ENCODE peak calls at places on chromosomes 7 and 10, in nine cellular contexts. L is body of pancreas, H is astrocyte of the cerebellum, P is osteocyte, M is AG09309, N is kidney epithelial cell, G is Peyer's patch, T is bronchial epithelial cell, Z is WERI-Rb-1. V is an unnamed sample.

GRCh38 chr10:100297242-100297641 is 10.8 kb upstream of the BLOC1S2 start:
- DNase-seq in L (no peak), H (no peak), P (no peak), M (no peak), N (no peak), G (no peak), T (no peak), Z (no peak), V (no peak)

GRCh38 chr10:78045237-78045636 is 11.6 kb downstream of the RPS24 start:
- DNase-seq in L (no peak), H (no peak), P (no peak), M (no peak), N (no peak), G (peak; percentile 41), T (no peak), Z (no peak), V (no peak)

GRCh38 chr10:108850138-108850854 is 1073.0 kb downstream of the XPNPEP1 start:
- DNase-seq in L (no peak), H (no peak), P (no peak), M (no peak), N (no peak), G (no peak), T (no peak), Z (no peak), V (no peak)

GRCh38 chr10:93680414-93681047 is 21.9 kb downstream of the FRA10AC1 start:
- DNase-seq in L (no peak), H (peak; percentile 23), P (no peak), M (peak; percentile 4), N (no peak), G (no peak), T (peak; percentile 57), Z (no peak), V (peak; percentile 8)

GRCh38 chr7:7768977-7769376 is 50.6 kb upstream of the RPA3 start:
- DNase-seq in L (no peak), H (no peak), P (no peak), M (no peak), N (no peak), G (no peak), T (no peak), Z (no peak), V (no peak)

GRCh38 chr10:77405771-77406241 is 231.8 kb downstream of the KCNMA1 start:
- DNase-seq in L (peak; percentile 93), H (no peak), P (no peak), M (no peak), N (peak; percentile 57), G (no peak), T (peak; percentile 70), Z (peak; percentile 87), V (no peak)

GRCh38 chr10:75062191-75062849 is 49.1 kb upstream of the SAMD8 start:
- DNase-seq in L (peak; percentile 13), H (peak; percentile 97), P (no peak), M (peak; percentile 75), N (no peak), G (no peak), T (no peak), Z (peak; percentile 41), V (peak; percentile 92)

GRCh38 chr7:81725496-81726117 is 44.2 kb downstream of the HGF start:
- DNase-seq in L (no peak), H (peak; percentile 67), P (no peak), M (peak; percentile 61), N (no peak), G (no peak), T (no peak), Z (no peak), V (peak; percentile 73)

GRCh38 chr7:158296798-158297104 is 290.9 kb downstream of the PTPRN2 start:
- DNase-seq in L (no peak), H (no peak), P (peak; percentile 77), M (no peak), N (no peak), G (no peak), T (no peak), Z (no peak), V (no peak)

GRCh38 chr10:2919016-2919415 is 148.3 kb upstream of the PFKP start:
- DNase-seq in L (no peak), H (no peak), P (no peak), M (no peak), N (no peak), G (no peak), T (no peak), Z (no peak), V (no peak)

GRCh38 chr7:80284848-80285247 is 150.2 kb downstream of the GNAI1 start:
- DNase-seq in L (no peak), H (peak; percentile 74), P (no peak), M (peak; percentile 83), N (no peak), G (no peak), T (peak; percentile 75), Z (no peak), V (peak; percentile 45)

GRCh38 chr10:35633006-35633980 is 8.8 kb downstream of the FZD8 start:
- DNase-seq in L (no peak), H (no peak), P (no peak), M (no peak), N (no peak), G (no peak), T (peak; percentile 66), Z (peak; percentile 61), V (no peak)

GRCh38 chr10:132702601-132703304 is 83.2 kb downstream of the NKX6-2 start:
- DNase-seq in L (no peak), H (no peak), P (no peak), M (no peak), N (no peak), G (no peak), T (peak; percentile 23), Z (no peak), V (no peak)

GRCh38 chr7:43482679-43483252 is 100.1 kb upstream of the STK17A start:
- DNase-seq in L (no peak), H (no peak), P (no peak), M (no peak), N (no peak), G (no peak), T (peak; percentile 36), Z (no peak), V (no peak)

GRCh38 chr10:29131952-29132820 is 156.7 kb upstream of the LYZL1 start:
- DNase-seq in L (peak; percentile 10), H (no peak), P (peak; percentile 64), M (no peak), N (no peak), G (no peak), T (no peak), Z (no peak), V (no peak)

GRCh38 chr7:98400538-98401427 is at the start of gene BAIAP2L1:
- DNase-seq in L (peak; percentile 96), H (no peak), P (peak; percentile 92), M (no peak), N (no peak), G (peak; percentile 66), T (peak; percentile 74), Z (peak; percentile 95), V (peak; percentile 34)
- TF ChIP-seq CTCF in L (peak; percentile 91), H (peak; percentile 64), P (peak; percentile 81), M (peak; percentile 62), N (peak; percentile 71), G (peak; percentile 87), T (peak; percentile 90), Z (peak; percentile 90), V (peak; percentile 63)

DNA sequence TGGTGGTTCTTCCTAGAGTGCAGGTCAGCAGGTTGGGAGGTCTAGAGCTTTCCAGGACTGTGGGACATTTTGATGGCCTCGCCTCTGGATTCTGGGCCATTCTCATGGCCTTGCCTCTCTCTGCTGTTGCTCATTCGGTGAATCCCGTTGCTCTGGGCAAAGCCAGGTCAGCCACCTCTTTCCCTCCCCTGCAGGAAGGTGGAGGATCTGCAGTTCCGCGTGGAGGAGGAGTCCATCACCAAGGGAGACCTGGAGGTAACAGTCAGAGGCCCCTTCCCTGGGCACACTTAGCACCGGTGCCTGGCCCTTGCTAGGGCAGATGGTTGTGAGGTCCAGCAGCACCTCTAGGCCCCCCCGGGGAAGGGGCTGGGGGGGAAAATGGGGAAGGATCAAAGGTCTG is 74.9 kb downstream of the CLIP2 start:
- DNase-seq in L (no peak), H (no peak), P (no peak), M (no peak), N (no peak), G (no peak), T (no peak), Z (peak; percentile 32), V (no peak)
- TF ChIP-seq CTCF in L (no peak), H (peak; percentile 30), P (no peak), M (peak; percentile 19), N (peak; percentile 30), G (no peak), T (peak; percentile 21), Z (peak; percentile 57), V (no peak)

DNA sequence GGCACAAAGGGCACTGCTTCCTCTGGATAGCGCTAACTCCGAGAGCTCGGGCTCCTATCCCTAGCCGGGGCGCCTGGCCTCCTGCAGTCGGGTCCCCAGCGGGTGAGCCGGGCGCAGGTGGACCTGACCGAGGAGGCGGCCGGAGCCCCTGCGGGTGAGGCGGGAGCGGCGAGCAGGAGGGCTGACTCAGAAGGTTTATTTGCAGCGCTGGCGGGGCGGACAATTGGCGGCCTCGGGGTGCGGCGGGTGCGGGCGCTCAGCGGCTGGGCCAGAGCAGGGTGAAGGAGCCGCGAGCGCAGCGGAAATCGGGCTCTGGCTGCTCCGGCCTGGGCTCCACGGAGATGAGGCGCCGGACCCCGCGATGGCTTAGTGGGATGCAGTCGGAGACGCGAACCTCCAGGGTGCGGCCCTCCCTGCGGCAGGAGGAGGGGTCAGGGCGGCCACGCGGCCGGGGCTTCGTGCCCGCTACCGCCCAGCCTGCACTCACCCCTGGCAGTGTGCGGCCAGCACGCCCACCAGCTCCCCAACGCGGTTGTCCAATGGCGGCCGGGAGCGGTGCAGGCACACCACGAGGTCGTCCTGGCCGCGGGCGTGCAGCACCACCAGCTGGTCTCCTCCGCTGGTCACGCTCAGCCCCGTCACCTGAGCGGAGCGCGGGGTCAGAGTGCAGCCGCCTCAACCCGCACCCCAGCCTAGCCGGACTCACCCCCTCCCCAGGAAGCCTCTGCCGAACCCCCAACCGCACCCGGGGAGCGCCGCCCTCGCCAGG is 16.1 kb downstream of the MYO1G start:
- DNase-seq in L (no peak), H (no peak), P (no peak), M (no peak), N (no peak), G (no peak), T (peak; percentile 15), Z (no peak), V (no peak)
- TF ChIP-seq CTCF in L (no peak), H (no peak), P (no peak), M (no peak), N (no peak), G (no peak), T (peak; percentile 5), Z (no peak), V (no peak)

GRCh38 chr7:144736880-144737493 is 98.9 kb downstream of the TPK1 start:
- DNase-seq in L (no peak), H (no peak), P (no peak), M (no peak), N (no peak), G (no peak), T (no peak), Z (no peak), V (no peak)

DNA sequence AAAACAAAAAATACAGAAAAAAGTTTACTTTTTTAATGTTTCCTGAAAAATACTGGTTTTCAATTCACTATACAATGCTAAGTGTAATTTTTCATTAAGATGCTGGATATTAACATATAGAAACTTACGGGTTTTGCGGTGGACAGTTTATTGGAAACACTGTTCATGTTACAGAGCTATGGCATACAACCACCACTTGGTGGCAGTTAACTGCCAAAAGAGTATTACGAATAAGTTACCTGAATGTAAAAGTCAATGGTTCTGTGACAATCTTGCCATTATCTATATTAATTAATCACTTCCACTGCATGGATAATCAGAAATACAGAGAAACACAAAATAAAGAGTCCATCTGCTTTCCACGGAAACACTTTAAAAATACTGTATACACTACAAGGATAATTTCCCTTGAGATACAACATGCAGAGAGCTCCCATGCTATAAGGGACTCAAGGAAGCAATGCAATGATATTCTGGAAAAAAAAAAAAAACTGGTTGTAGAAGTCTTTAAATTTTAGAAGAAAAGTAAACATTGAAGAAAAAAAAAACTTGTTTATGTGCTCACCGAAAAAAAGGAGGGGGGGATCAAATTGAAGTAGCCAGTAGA is 97.0 kb downstream of the TPK1 start:
- DNase-seq in L (peak; percentile 10), H (no peak), P (no peak), M (no peak), N (no peak), G (no peak), T (peak; percentile 36), Z (peak; percentile 26), V (no peak)
- TF ChIP-seq CTCF in L (peak; percentile 54), H (peak; percentile 65), P (peak; percentile 80), M (peak; percentile 40), N (peak; percentile 68), G (peak; percentile 86), T (peak; percentile 51), Z (peak; percentile 51), V (peak; percentile 69)